ENCODE peak calls at places on chromosomes 7 and 10, in seven cellular contexts. C is mucosa of gallbladder; U is fibroblast of the conjunctiva; R is omental fat pad; E is pons; L is stimulated activated CD8-positive, alpha-beta memory T cell treated with anti-CD3 and anti-CD28 coated beads, Interleukin-15, amount 100 ng/mL, for 24 hours; Z is fibroblast of pulmonary artery. F is an unnamed sample.

GRCh38 chr7:21276471-21277035 is 151.3 kb upstream of the SP4 start:
- DNase-seq in C (no peak), L (no peak), E (no peak), U (no peak), R (no peak), Z (no peak), F (no peak)

GRCh38 chr7:69599211-69599878 is 1.1 kb downstream of the AUTS2 start:
- DNase-seq in U (no peak), C (no peak), R (no peak), Z (no peak), E (no peak), L (no peak), F (no peak)

GRCh38 chr7:2086229-2086628 is 146.5 kb downstream of the MAD1L1 start:
- DNase-seq in E (peak; percentile 31), Z (no peak), C (no peak), R (no peak), U (no peak), L (no peak), F (no peak)

GRCh38 chr10:132336064-132336746 is 4.2 kb downstream of the LRRC27 start:
- DNase-seq in C (no peak), U (no peak), E (no peak), Z (peak; percentile 33), L (no peak), R (no peak), F (no peak)

GRCh38 chr7:131327626-131328386 is at the start of gene MKLN1:
- DNase-seq in C (peak; percentile 90), L (peak; percentile 73), Z (peak; percentile 90), R (peak; percentile 84), E (peak; percentile 82), U (peak; percentile 78), F (peak; percentile 84)

GRCh38 chr10:77459905-77460304 is 177.7 kb downstream of the KCNMA1 start:
- DNase-seq in L (no peak), C (no peak), U (no peak), Z (no peak), E (no peak), R (no peak), F (no peak)

GRCh38 chr10:95536894-95537542 is 24.2 kb downstream of the SORBS1 start:
- DNase-seq in R (no peak), U (no peak), Z (no peak), L (no peak), C (no peak), E (no peak), F (no peak)

GRCh38 chr10:43806851-43807640 is 158.4 kb upstream of the ZNF32 start:
- DNase-seq in U (no peak), R (no peak), C (no peak), Z (peak; percentile 37), E (no peak), L (no peak), F (no peak)

GRCh38 chr10:124652200-124652599 is 92.0 kb downstream of the FAM53B start:
- DNase-seq in R (no peak), U (no peak), L (no peak), E (no peak), Z (no peak), C (no peak), F (no peak)

GRCh38 chr10:73995035-73995358 is 2.9 kb upstream of the VCL start:
- DNase-seq in C (no peak), L (no peak), R (no peak), E (no peak), Z (no peak), U (no peak), F (peak; percentile 41)

GRCh38 chr7:47384755-47385475 is 197.0 kb downstream of the TNS3 start:
- DNase-seq in E (no peak), C (no peak), Z (no peak), R (no peak), L (no peak), U (no peak), F (no peak)

GRCh38 chr10:47060993-47061500 is 149.8 kb downstream of the PTPN20 start:
- DNase-seq in L (no peak), C (no peak), U (no peak), R (no peak), Z (no peak), E (no peak), F (no peak)

GRCh38 chr10:26939290-26939956 is 78.7 kb upstream of the ABI1 start:
- DNase-seq in R (no peak), L (no peak), U (no peak), C (no peak), E (no peak), Z (no peak), F (no peak)

GRCh38 chr10:31760674-31761081 is 168.0 kb downstream of the ARHGAP12 start:
- DNase-seq in C (no peak), U (no peak), L (no peak), Z (no peak), E (no peak), R (no peak), F (no peak)

GRCh38 chr10:18157909-18158308 is 17.7 kb downstream of the CACNB2 start:
- DNase-seq in C (no peak), U (no peak), E (no peak), L (no peak), Z (peak; percentile 55), R (no peak), F (no peak)

GRCh38 chr7:73892003-73892975 is 31.3 kb downstream of the TMEM270 start:
- DNase-seq in Z (peak; percentile 71), L (no peak), U (no peak), E (no peak), C (no peak), R (no peak), F (no peak)

GRCh38 chr7:46386428-46387399 is 465.6 kb upstream of the IGFBP3 start:
- DNase-seq in U (no peak), Z (peak; percentile 38), C (no peak), E (no peak), L (no peak), R (no peak), F (no peak)